ENCODE peak calls at places on chromosomes 13 and 19, in six cellular contexts. K, V, J, E, L and B are unnamed samples. For H3K4me1 and H3K36me3, the result is how much of the 10 kb centered on the place peaks cover.

GRCh38 chr13:75302031-75302430 is 179.9 kb downstream of the TBC1D4 start:
- DNase-seq in V (no peak), J (no peak), K (no peak), E (no peak), L (no peak), B (no peak)

GRCh38 chr13:74114202-74114601 is 20.0 kb downstream of the KLF12 start:
- DNase-seq in V (peak), J (no peak), L (no peak), E (no peak), K (no peak), B (no peak)

GRCh38 chr13:97459215-97459772 is 25.3 kb downstream of the RAP2A start:
- DNase-seq in L (peak), E (no peak), J (no peak), V (no peak), K (no peak), B (no peak)

GRCh38 chr13:86870388-86870966 is 800.7 kb upstream of the SLITRK5 start:
- DNase-seq in V (no peak), L (no peak), E (no peak), J (no peak), K (peak), B (no peak)

GRCh38 chr13:51646041-51646670 is 61.9 kb downstream of the WDFY2 start:
- DNase-seq in E (no peak), V (no peak), J (no peak), K (peak), L (no peak), B (no peak)

GRCh38 chr19:45087531-45087930 is 5.4 kb upstream of the PPP1R37 start:
- DNase-seq in J (peak), E (no peak), V (no peak), L (no peak), K (no peak), B (no peak)

GRCh38 chr19:28406237-28406596 is 806.7 kb downstream of the UQCRFS1 start:
- DNase-seq in L (no peak), K (no peak), E (no peak), V (no peak), J (no peak), B (no peak)

GRCh38 chr19:45182758-45183157 is 4.2 kb downstream of the BLOC1S3 start:
- DNase-seq in L (no peak), K (no peak), E (no peak), J (no peak), V (no peak), B (no peak)

GRCh38 chr19:55406869-55407624 is 541 bp downstream of the UBE2S start:
- DNase-seq in J (no peak), E (no peak), K (no peak), L (peak), V (no peak), B (no peak)

GRCh38 chr19:6065685-6066365 is 44.5 kb downstream of the RFX2 start:
- DNase-seq in E (peak), L (no peak), V (peak), K (peak), J (no peak), B (no peak)

GRCh38 chr19:870963-871401 is 11.5 kb downstream of the CFD start:
- DNase-seq in J (no peak), K (no peak), E (no peak), V (peak), L (no peak), B (no peak)

GRCh38 chr19:49331616-49332055 is 3.6 kb upstream of the CD37 start:
- DNase-seq in L (peak), E (no peak), K (peak), V (peak), J (peak), B (no peak)

GRCh38 chr13:24625324-24625723 is 54.9 kb upstream of the ATP12A start:
- DNase-seq in L (no peak), K (no peak), V (no peak), J (no peak), E (no peak), B (no peak)

GRCh38 chr19:28859811-28860210 is 353.1 kb downstream of the UQCRFS1 start:
- DNase-seq in K (no peak), E (no peak), J (no peak), V (no peak), L (no peak), B (no peak)

GRCh38 chr19:7303470-7303869 is 9.3 kb upstream of the INSR start:
- DNase-seq in J (no peak), K (no peak), V (no peak), L (no peak), E (no peak), B (no peak)

GRCh38 chr19:49921871-49922755 is 6.9 kb upstream of the ATF5 start:
- DNase-seq in E (no peak), V (peak), L (no peak), K (no peak), J (no peak), B (no peak)

GRCh38 chr13:102642475-102642874 is 45.7 kb downstream of the TPP2 start:
- DNase-seq in L (no peak), J (no peak), K (no peak), V (peak), E (peak), B (no peak)

GRCh38 chr13:86813198-86813597 is 858.0 kb upstream of the SLITRK5 start:
- DNase-seq in J (no peak), V (no peak), K (peak), L (no peak), E (no peak), B (no peak)

GRCh38 chr19:41437944-41438574 is 1.7 kb downstream of the DMAC2 start:
- DNase-seq in L (no peak), V (no peak), J (no peak), K (no peak), E (peak), B (no peak)

GRCh38 chr13:77878186-77878585 is 40.4 kb downstream of the EDNRB start:
- DNase-seq in K (no peak), E (no peak), V (no peak), L (no peak), J (no peak), B (no peak)

GRCh38 chr19:16143399-16144215 is at the start of gene HSH2D:
- DNase-seq in V (no peak), E (peak), L (peak), K (peak), J (peak), B (peak)

GRCh38 chr19:18847516-18848463 is 16.0 kb downstream of the UPF1 start:
- DNase-seq in L (no peak), V (no peak), E (no peak), J (peak), K (no peak), B (no peak)

GRCh38 chr13:39317284-39317683 is 279.0 kb downstream of the NHLRC3 start:
- DNase-seq in L (no peak), E (no peak), V (peak), K (no peak), J (no peak), B (no peak)

GRCh38 chr19:2962018-2962670 is 15.2 kb upstream of the TLE6 start:
- DNase-seq in L (peak), V (peak), J (no peak), K (peak), E (no peak), B (no peak)

GRCh38 chr13:27425151-27425917 is 915 bp downstream of the GTF3A start:
- DNase-seq in K (no peak), V (peak), E (no peak), L (no peak), J (no peak), B (no peak)

GRCh38 chr13:36131931-36132297 is 732 bp upstream of the DCLK1 start:
- DNase-seq in K (no peak), V (peak), J (no peak), E (no peak), L (no peak), B (no peak)

GRCh38 chr19:39342647-39343305 is 555 bp downstream of the SAMD4B start:
- DNase-seq in V (no peak), L (no peak), E (no peak), K (peak), J (no peak), B (no peak)

GRCh38 chr19:32333227-32333626 is 12.2 kb upstream of the ZNF507 start:
- DNase-seq in K (no peak), J (no peak), L (no peak), V (no peak), E (no peak), B (no peak)

GRCh38 chr19:42018503-42019193 is 24.6 kb upstream of the ATP1A3 start:
- DNase-seq in L (no peak), K (no peak), J (no peak), V (peak), E (no peak), B (no peak)

GRCh38 chr19:44571830-44572661 is 41.3 kb upstream of the IGSF23 start:
- DNase-seq in L (no peak), K (no peak), J (no peak), V (no peak), E (no peak), B (no peak)

GRCh38 chr13:68490594-68490993 is 1260.5 kb upstream of the PCDH9 start:
- DNase-seq in J (no peak), K (no peak), V (no peak), L (no peak), E (no peak), B (no peak)

GRCh38 chr13:26664942-26665341 is 95.6 kb downstream of the GPR12 start:
- DNase-seq in L (no peak), J (no peak), K (no peak), V (no peak), E (no peak), B (no peak)

GRCh38 chr13:103299079-103299478 is 232.9 kb upstream of the SLC10A2 start:
- DNase-seq in E (no peak), L (no peak), J (no peak), V (no peak), K (peak), B (peak)

GRCh38 chr19:13705201-13705600 is 59.1 kb upstream of the MRI1 start:
- DNase-seq in J (no peak), V (no peak), K (no peak), L (no peak), E (no peak), B (no peak)

DNA sequence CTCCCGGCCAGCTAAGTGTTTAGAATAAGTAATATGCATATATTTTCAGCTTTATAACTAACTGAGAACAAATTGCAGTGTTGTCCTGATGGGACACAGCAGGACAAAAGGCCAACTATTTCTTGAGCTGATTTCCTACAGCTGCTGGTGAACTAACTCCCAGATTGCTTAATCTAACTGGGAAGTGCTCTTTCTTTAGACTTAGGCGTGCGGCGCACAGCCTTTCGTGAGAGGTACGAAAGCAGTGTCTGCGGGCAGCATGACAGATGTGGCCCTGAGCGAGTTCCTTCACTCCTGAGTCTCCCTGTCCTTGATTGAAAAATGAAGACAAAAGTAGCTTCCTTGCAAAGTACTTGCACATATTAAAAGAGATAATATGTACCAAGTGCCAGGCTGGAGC is 47.3 kb upstream of the NPAS1 start:
- DNase-seq in V (no peak), L (no peak), K (no peak), E (no peak), J (no peak), B (no peak)
- H3K4me1 ChIP-seq in V (under half), L (under half), K (under half), E (under half), J (under half), B (under half)

GRCh38 chr13:110637747-110638146 is 22.4 kb downstream of the NAXD start:
- DNase-seq in J (no peak), E (no peak), V (no peak), K (no peak), L (no peak), B (no peak)

GRCh38 chr13:110640591-110641029 is 25.3 kb downstream of the NAXD start:
- DNase-seq in L (no peak), V (peak), E (no peak), K (no peak), J (peak), B (no peak)

GRCh38 chr13:110638253-110638652 is 22.9 kb downstream of the NAXD start:
- DNase-seq in L (no peak), E (no peak), J (no peak), K (no peak), V (no peak), B (no peak)

GRCh38 chr13:110639935-110640334 is 24.6 kb downstream of the NAXD start:
- DNase-seq in V (no peak), L (no peak), J (peak), E (no peak), K (no peak), B (no peak)

GRCh38 chr13:110638814-110639806 is 23.8 kb downstream of the NAXD start:
- DNase-seq in L (no peak), K (no peak), V (no peak), E (no peak), J (peak), B (no peak)
- H3K36me3 ChIP-seq in L (under half), K (under half), V (half or more), E (under half), J (half or more), B (under half)

GRCh38 chr19:57599761-57600383 is at the start of gene ZNF530:
- DNase-seq in V (peak), J (peak), E (peak), L (peak), K (peak), B (peak)

GRCh38 chr19:57599377-57599760 is 316 bp upstream of the ZNF530 start:
- DNase-seq in K (no peak), L (no peak), J (no peak), E (no peak), V (no peak), B (no peak)
- H3K4me3 ChIP-seq in K (peak), L (peak), J (peak), E (peak), V (peak), B (no peak)

GRCh38 chr19:10639836-10640235 is 14.3 kb upstream of the ILF3 start:
- DNase-seq in K (no peak), J (no peak), E (no peak), L (no peak), V (no peak), B (no peak)
- H3K4me1 ChIP-seq in K (under half), J (half or more), E (under half), L (under half), V (under half), B (under half)

DNA sequence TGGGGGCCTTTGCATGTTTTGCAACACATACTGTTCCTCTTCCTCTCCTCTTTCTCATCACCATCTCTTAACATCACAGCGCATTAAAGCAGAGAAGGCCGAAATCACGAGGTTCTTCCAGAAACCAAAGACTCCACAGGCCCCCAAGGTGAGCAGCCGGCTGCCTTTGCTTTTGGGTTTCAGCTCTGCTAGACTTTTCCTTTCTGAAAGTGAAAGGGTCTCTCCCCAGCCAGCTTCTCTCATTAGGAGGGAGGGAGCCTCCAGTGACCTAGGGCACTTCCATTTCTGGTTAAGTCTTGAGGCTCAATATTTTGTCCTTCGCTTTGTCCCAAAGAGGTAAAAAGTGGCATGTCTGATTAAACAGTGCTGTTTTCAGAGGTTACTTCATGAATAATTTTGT is 21.3 kb downstream of the CHAF1A start:
- DNase-seq in J (no peak), E (no peak), L (peak), K (no peak), V (no peak), B (no peak)
- H3K36me3 ChIP-seq in J (under half), E (under half), L (under half), K (half or more), V (under half), B (under half)

DNA sequence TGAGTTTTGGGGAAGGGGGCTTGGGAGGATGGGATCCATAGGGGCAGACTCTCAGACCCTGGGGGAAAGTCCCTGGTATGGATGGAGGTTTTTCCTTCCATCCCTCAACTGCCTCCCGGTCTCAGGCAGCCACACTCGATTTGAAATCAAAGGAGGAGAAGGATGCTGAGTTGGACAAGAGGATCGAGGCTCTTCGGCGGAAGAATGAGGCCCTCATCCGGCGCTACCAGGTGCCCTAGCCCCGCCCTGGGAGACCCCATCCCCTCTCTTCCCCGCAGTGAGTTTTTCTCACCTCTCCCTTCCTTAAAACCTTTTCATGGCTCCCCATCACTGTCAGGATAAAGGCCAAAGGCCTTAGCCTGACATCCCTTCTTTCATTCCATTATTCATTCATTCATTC is 2.1 kb downstream of the CCDC9 start:
- DNase-seq in K (no peak), L (no peak), E (no peak), V (no peak), J (peak), B (no peak)
- H3K4me3 ChIP-seq in K (peak), L (peak), E (peak), V (peak), J (peak), B (no peak)

DNA sequence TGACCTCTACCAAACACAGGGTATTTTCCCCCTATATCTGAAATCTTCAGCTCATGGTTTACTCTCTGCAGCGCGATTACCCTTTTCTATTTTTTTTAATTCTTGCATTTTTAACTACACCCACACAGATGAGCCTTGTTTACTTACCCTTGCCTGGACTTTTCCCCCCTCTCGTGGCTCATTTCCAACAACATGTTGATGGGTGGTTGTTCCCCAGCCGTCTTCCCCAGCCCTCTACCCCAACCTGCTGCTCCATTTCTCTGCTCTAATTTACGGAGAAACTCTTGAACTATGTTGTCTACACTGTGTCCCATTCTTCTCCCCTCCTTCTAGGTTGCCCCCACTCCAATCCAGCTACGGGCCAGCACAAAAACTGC is 674 bp downstream of the ZNF790 start:
- DNase-seq in L (no peak), K (peak), J (no peak), E (no peak), V (no peak), B (no peak)
- H3K4me1 ChIP-seq in L (under half), K (under half), J (under half), E (under half), V (under half), B (under half)